ENCODE peak calls at places on chromosomes 6 and 20, in four cellular contexts. E is K562, M is HepG2, X is WTC11. D is an unnamed sample.

GRCh38 chr6:90025418-90026089 is 131.3 kb downstream of the GJA10 start:
- DNase-seq in E (no peak), M (no peak), X (no peak), D (no peak)

GRCh38 chr6:88605271-88605670 is 358.1 kb downstream of the RNGTT start:
- DNase-seq in E (no peak), M (no peak), X (no peak), D (no peak)

GRCh38 chr20:45111799-45112471 is 3.0 kb downstream of the WFDC5 start:
- DNase-seq in E (peak), M (peak), X (peak), D (no peak)

GRCh38 chr20:33753763-33754162 is 22.0 kb downstream of the ZNF341 start:
- DNase-seq in E (no peak), M (no peak), X (no peak), D (no peak)

GRCh38 chr6:33583591-33584155 is 3.6 kb upstream of the BAK1 start:
- DNase-seq in E (peak), M (peak), X (peak), D (no peak)

GRCh38 chr6:30612213-30612612 is 4.8 kb downstream of the PPP1R10 start:
- DNase-seq in E (no peak), M (no peak), X (no peak), D (no peak)

GRCh38 chr6:127201321-127201720 is 65.3 kb upstream of the RNF146 start:
- DNase-seq in E (no peak), M (no peak), X (no peak), D (no peak)

GRCh38 chr6:43702522-43703440 is 15.2 kb upstream of the MRPS18A start:
- DNase-seq in E (peak), M (peak), X (peak), D (no peak)

GRCh38 chr6:7628479-7628878 is 38.5 kb downstream of the SNRNP48 start:
- DNase-seq in E (no peak), M (no peak), X (no peak), D (no peak)

GRCh38 chr20:59788811-59789210 is 144.6 kb downstream of the SYCP2 start:
- DNase-seq in E (no peak), M (no peak), X (no peak), D (no peak)

GRCh38 chr6:155185544-155185943 is 78.3 kb upstream of the CLDN20 start:
- DNase-seq in E (no peak), M (no peak), X (peak), D (no peak)

GRCh38 chr6:166453651-166454050 is 70.9 kb upstream of the MPC1 start:
- DNase-seq in E (no peak), M (no peak), X (no peak), D (no peak)

GRCh38 chr20:43870484-43870883 is 44.2 kb upstream of the TOX2 start:
- DNase-seq in E (no peak), M (no peak), X (no peak), D (no peak)

GRCh38 chr6:51608932-51609331 is 478.5 kb downstream of the PKHD1 start:
- DNase-seq in E (no peak), M (no peak), X (no peak), D (no peak)

GRCh38 chr20:40565681-40566040 is 123.4 kb downstream of the MAFB start:
- DNase-seq in E (no peak), M (no peak), X (no peak), D (no peak)

GRCh38 chr20:44066645-44067606 is 120.1 kb downstream of the JPH2 start:
- DNase-seq in E (no peak), M (no peak), X (no peak), D (no peak)

GRCh38 chr20:42074944-42075343 is 456.8 kb upstream of the CHD6 start:
- DNase-seq in E (no peak), M (no peak), X (no peak), D (no peak)

GRCh38 chr6:120077489-120077888 is 727.9 kb upstream of the MAN1A1 start:
- DNase-seq in E (no peak), M (no peak), X (peak), D (no peak)

GRCh38 chr6:133833905-133834304 is 55.0 kb upstream of the TCF21 start:
- DNase-seq in E (no peak), M (no peak), X (no peak), D (no peak)

GRCh38 chr6:71351190-71351589 is 62.6 kb downstream of the OGFRL1 start:
- DNase-seq in E (no peak), M (no peak), X (no peak), D (no peak)

GRCh38 chr20:22949710-22950109 is 85.4 kb upstream of the SSTR4 start:
- DNase-seq in E (no peak), M (no peak), X (no peak), D (no peak)

GRCh38 chr6:69796081-69796626 is 656 bp downstream of the LMBRD1 start:
- DNase-seq in E (no peak), M (peak), X (peak), D (no peak)

GRCh38 chr20:57654998-57655811 is 35.0 kb upstream of the ZBP1 start:
- DNase-seq in E (no peak), M (no peak), X (peak), D (no peak)

GRCh38 chr6:157800420-157801237 is 22.4 kb upstream of the SNX9 start:
- DNase-seq in E (no peak), M (no peak), X (no peak), D (peak)

GRCh38 chr6:7106752-7107577 is 796 bp upstream of the RREB1 start:
- DNase-seq in E (peak), M (no peak), X (peak), D (no peak)

GRCh38 chr20:42959996-42960395 is 229.7 kb downstream of the PTPRT start:
- DNase-seq in E (no peak), M (no peak), X (no peak), D (no peak)

GRCh38 chr6:81808834-81809598 is 56.5 kb upstream of the TENT5A start:
- DNase-seq in E (no peak), M (no peak), X (no peak), D (no peak)

GRCh38 chr6:80605165-80605989 is 498.9 kb downstream of the BCKDHB start:
- DNase-seq in E (no peak), M (peak), X (no peak), D (no peak)

GRCh38 chr6:17883665-17884500 is 103.6 kb downstream of the KIF13A start:
- DNase-seq in E (no peak), M (peak), X (no peak), D (no peak)

GRCh38 chr6:109947001-109947400 is 31.1 kb upstream of the GPR6 start:
- DNase-seq in E (no peak), M (no peak), X (no peak), D (no peak)

GRCh38 chr6:3751730-3752537 is 421 bp upstream of the PXDC1 start:
- DNase-seq in E (peak), M (peak), X (peak), D (no peak)

GRCh38 chr20:61525781-61526431 is 273.8 kb downstream of the CDH4 start:
- DNase-seq in E (peak), M (no peak), X (no peak), D (no peak)
- TF ChIP-seq CBFB in E (no peak), M (no peak), X (no peak), D (no peak)

GRCh38 chr20:50218987-50219435 is 28.4 kb downstream of the CEBPB start:
- DNase-seq in E (peak), M (peak), X (no peak), D (no peak)

GRCh38 chr20:50216543-50217206 is 26.0 kb downstream of the CEBPB start:
- DNase-seq in E (no peak), M (peak), X (no peak), D (no peak)

GRCh38 chr20:50219520-50220086 is 29.0 kb downstream of the CEBPB start:
- DNase-seq in E (no peak), M (no peak), X (no peak), D (no peak)

GRCh38 chr20:50215917-50216316 is 25.3 kb downstream of the CEBPB start:
- DNase-seq in E (no peak), M (no peak), X (no peak), D (no peak)

GRCh38 chr20:50217207-50217949 is 26.7 kb downstream of the CEBPB start:
- DNase-seq in E (no peak), M (no peak), X (no peak), D (no peak)
- TF ChIP-seq CBFB in E (no peak), M (no peak), X (no peak), D (no peak)

GRCh38 chr6:105844275-105844848 is 241.8 kb upstream of the PRDM1 start:
- DNase-seq in E (no peak), M (no peak), X (peak), D (no peak)
- TF ChIP-seq CBFB in E (no peak), M (no peak), X (no peak), D (no peak)

DNA sequence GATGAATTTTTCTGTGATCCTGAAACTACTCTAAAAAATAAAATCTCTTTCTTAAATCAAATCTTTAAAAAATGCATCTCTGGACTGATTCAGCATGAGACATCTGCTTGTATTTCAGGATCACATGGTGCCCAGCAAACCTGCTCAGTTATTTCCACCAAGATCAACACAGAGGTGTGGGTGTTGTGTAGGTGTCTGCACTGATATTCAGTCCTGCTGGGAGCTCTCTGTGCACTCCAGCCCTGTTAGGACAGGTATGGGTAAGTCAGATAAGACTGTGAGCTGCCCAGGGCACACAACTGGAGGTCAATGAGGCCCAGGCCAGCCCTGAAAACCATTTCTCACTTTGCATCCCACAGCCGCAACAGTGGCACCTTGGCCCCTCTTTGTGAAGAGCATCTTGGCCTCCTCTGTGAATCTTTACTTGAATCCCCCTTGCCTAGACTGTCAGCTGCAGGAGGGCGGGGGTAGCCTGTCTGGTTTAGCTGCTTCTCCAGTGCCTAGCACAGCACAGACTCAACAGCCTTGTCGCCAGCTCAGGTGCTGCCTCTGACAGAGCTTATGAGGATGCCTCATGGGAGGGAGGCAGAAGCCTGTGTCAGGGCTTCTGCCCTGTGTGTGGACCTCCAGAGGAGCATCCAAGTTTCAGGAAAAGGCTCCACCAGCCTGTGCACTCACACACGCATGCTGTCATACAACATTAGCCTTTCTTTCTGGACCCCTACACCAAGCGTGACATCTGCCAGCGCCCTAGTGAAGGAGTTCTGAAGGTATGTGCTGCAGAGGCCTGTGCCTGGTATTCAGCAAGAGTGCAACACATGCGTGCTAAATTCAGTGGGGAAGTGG is 187.6 kb upstream of the CST7 start:
- DNase-seq in E (no peak), M (no peak), X (no peak), D (no peak)
- TF ChIP-seq CBFB in E (no peak), M (no peak), X (no peak), D (no peak)

GRCh38 chr6:79525272-79526100 is 11.7 kb downstream of the LCA5 start:
- DNase-seq in E (no peak), M (peak), X (no peak), D (no peak)
- TF ChIP-seq CBFB in E (no peak), M (no peak), X (no peak), D (no peak)

D was measured in GM12878.